ENCODE peak calls at places on chromosomes 4 and X, in nine cellular contexts. X, R, O, J, N, Z, H, Q and K are unnamed samples.

GRCh38 chrX:25003066-25003849 is 12.5 kb downstream of the ARX start:
- DNase-seq in Z (no peak), H (no peak), R (no peak), X (no peak), J (no peak), N (no peak), O (no peak), Q (peak; percentile 79), K (no peak)

GRCh38 chr4:40255722-40256281 is 59.0 kb downstream of the RHOH start:
- DNase-seq in R (no peak), H (no peak), X (no peak), J (no peak), O (peak; percentile 99), N (peak; percentile 35), Q (no peak), Z (no peak), K (no peak)

GRCh38 chr4:156109943-156110925 is 156.6 kb upstream of the CTSO start:
- DNase-seq in J (no peak), O (peak; percentile 8), Z (no peak), R (no peak), N (peak; percentile 55), H (peak; percentile 52), X (peak; percentile 30), Q (no peak), K (no peak)

GRCh38 chrX:70998402-70999027 is 67.6 kb upstream of the SLC7A3 start:
- DNase-seq in Z (no peak), H (no peak), N (peak; percentile 5), O (peak; percentile 47), Q (peak; percentile 41), J (no peak), R (no peak), X (peak; percentile 19), K (no peak)

GRCh38 chr4:80539190-80539589 is 203.7 kb downstream of the CFAP299 start:
- DNase-seq in R (no peak), J (no peak), O (no peak), Z (no peak), N (no peak), Q (no peak), H (no peak), X (no peak), K (no peak)

GRCh38 chr4:2292679-2293108 is 30.8 kb upstream of the MXD4 start:
- DNase-seq in R (no peak), X (no peak), J (no peak), H (peak; percentile 21), Q (no peak), N (no peak), O (peak; percentile 75), Z (no peak), K (no peak)

GRCh38 chrX:40227111-40227510 is 129.4 kb upstream of the BCOR start:
- DNase-seq in O (no peak), Q (no peak), H (no peak), N (no peak), X (no peak), Z (no peak), J (no peak), R (no peak), K (no peak)

GRCh38 chrX:134807039-134807729 is 148.9 kb upstream of the PLAC1 start:
- DNase-seq in J (no peak), R (no peak), X (peak; percentile 85), Q (peak; percentile 88), H (peak; percentile 87), N (peak; percentile 96), O (peak; percentile 95), Z (peak; percentile 97), K (peak; percentile 52)

GRCh38 chrX:154545673-154546274 is 872 bp downstream of the G6PD start:
- DNase-seq in J (no peak), R (no peak), Q (no peak), N (no peak), X (no peak), Z (no peak), O (no peak), H (no peak), K (no peak)

GRCh38 chr4:153466637-153467153 is 535 bp downstream of the TMEM131L start:
- DNase-seq in H (peak; percentile 24), O (no peak), Z (no peak), N (no peak), Q (peak; percentile 22), R (no peak), J (no peak), X (no peak), K (no peak)

GRCh38 chr4:153465583-153465921 is 608 bp upstream of the TMEM131L start:
- DNase-seq in J (peak; percentile 26), R (no peak), O (peak; percentile 61), H (no peak), X (peak; percentile 31), Z (peak; percentile 82), Q (no peak), N (peak; percentile 72), K (no peak)

GRCh38 chr4:153465922-153466636 is at the start of gene TMEM131L:
- DNase-seq in H (peak; percentile 67), O (peak; percentile 52), X (peak; percentile 45), R (no peak), Z (peak; percentile 83), N (peak; percentile 85), J (peak; percentile 66), Q (peak; percentile 55), K (peak; percentile 65)

GRCh38 chr4:153464068-153464467 is 2.1 kb upstream of the TMEM131L start:
- DNase-seq in J (no peak), R (no peak), Z (no peak), X (no peak), H (no peak), Q (no peak), O (peak; percentile 38), N (no peak), K (no peak)

DNA sequence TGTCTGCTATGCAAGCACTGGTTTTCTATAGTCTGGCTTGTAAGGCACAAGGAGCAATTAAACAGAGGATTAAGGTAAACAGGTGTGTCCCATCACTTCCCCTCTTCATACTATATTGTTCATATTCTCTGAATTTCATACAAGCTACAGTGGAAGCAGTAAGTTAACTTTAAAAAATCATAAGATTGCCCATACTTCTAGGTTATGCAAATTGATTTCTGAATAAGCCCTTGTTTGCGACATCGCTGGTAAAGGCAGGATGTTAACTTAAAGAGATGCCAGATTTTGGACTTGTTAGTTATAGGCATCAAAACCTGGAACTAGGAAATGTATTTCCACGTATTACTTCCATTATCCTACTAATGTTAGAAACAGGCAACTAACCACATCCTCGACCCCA is 1.0 kb upstream of the TMEM131L start:
- DNase-seq in Z (no peak), N (peak; percentile 54), J (no peak), O (no peak), Q (no peak), H (no peak), R (no peak), X (no peak), K (no peak)
- TF ChIP-seq POLR2A in Z (no peak), N (no peak), J (no peak), O (no peak), Q (no peak), H (no peak), R (no peak), X (no peak), K (no peak)

GRCh38 chr4:77193511-77194236 is 36.7 kb downstream of the CCNG2 start:
- DNase-seq in J (peak; percentile 68), H (peak; percentile 19), R (no peak), O (no peak), X (peak; percentile 55), Q (no peak), Z (peak; percentile 93), N (peak; percentile 89), K (peak; percentile 78)
- TF ChIP-seq POLR2A in J (no peak), H (no peak), R (no peak), O (no peak), X (no peak), Q (no peak), Z (no peak), N (peak; percentile 62), K (peak; percentile 54)

GRCh38 chr4:128812360-128812958 is 3.0 kb downstream of the JADE1 start:
- DNase-seq in Q (peak; percentile 57), Z (peak; percentile 56), H (no peak), O (peak; percentile 81), X (peak; percentile 38), J (peak; percentile 36), N (peak; percentile 74), R (no peak), K (peak; percentile 50)

GRCh38 chr4:128810331-128810870 is 901 bp downstream of the JADE1 start:
- DNase-seq in H (peak; percentile 28), Z (peak; percentile 66), Q (peak; percentile 21), N (peak; percentile 73), J (no peak), R (no peak), O (peak; percentile 46), X (peak; percentile 34), K (peak; percentile 20)

GRCh38 chr4:128809477-128810330 is at the start of gene JADE1:
- DNase-seq in O (peak; percentile 95), Z (peak; percentile 97), N (peak; percentile 95), J (peak; percentile 62), H (peak; percentile 88), Q (peak; percentile 90), X (peak; percentile 91), R (peak; percentile 82), K (peak; percentile 68)

GRCh38 chr4:128811571-128812359 is 2.3 kb downstream of the JADE1 start:
- DNase-seq in X (peak; percentile 88), R (no peak), N (peak; percentile 97), O (peak; percentile 90), H (peak; percentile 86), Q (peak; percentile 80), Z (peak; percentile 94), J (peak; percentile 59), K (peak; percentile 65)

GRCh38 chr4:128810871-128811570 is 1.5 kb downstream of the JADE1 start:
- DNase-seq in N (peak; percentile 88), R (peak; percentile 98), H (peak; percentile 75), Q (peak; percentile 82), O (peak; percentile 90), Z (peak; percentile 95), X (peak; percentile 70), J (peak; percentile 53), K (peak; percentile 48)
- TF ChIP-seq POLR2A in N (peak; percentile 70), R (peak; percentile 60), H (peak; percentile 50), Q (peak; percentile 75), O (peak; percentile 59), Z (peak; percentile 47), X (no peak), J (peak; percentile 77), K (peak; percentile 64)

DNA sequence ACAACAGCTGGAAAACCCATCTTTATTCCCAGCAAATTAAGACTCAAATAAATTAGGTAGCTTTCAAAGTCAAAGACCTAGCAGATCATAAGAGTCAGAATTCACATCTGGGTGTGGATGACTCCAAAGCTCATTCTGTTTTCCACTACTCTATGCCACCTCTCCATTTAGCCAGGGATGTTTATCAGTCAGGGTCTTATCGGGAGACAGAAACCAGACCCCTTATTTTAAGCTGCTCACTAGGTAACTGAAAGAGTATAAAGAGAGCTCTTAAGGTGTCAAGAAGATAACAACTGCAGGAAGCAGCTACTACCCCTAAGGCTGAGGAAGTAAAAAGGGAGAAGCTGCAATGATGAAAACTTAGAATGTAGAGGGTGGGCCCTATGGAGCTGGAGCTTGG is 333.7 kb upstream of the KLF3 start:
- DNase-seq in J (no peak), H (no peak), O (no peak), N (no peak), Q (no peak), R (no peak), X (no peak), Z (no peak), K (no peak)
- TF ChIP-seq POLR2A in J (no peak), H (no peak), O (no peak), N (no peak), Q (no peak), R (no peak), X (no peak), Z (no peak), K (no peak)

GRCh38 chr4:57131849-57132745 is 21.9 kb upstream of the IGFBP7 start:
- DNase-seq in J (no peak), R (no peak), X (peak; percentile 42), Q (no peak), N (no peak), O (peak; percentile 24), Z (no peak), H (no peak), K (no peak)
- TF ChIP-seq POLR2A in J (no peak), R (no peak), X (no peak), Q (no peak), N (no peak), O (no peak), Z (no peak), H (no peak), K (no peak)